ENCODE peak calls at places on chromosomes 3 and 15, in eight cellular contexts. V is left ventricle myocardium inferior, R is stomach, O is transverse colon, W is sigmoid colon, A is keratinocyte, J is colonic mucosa, E is aorta. N is an unnamed sample.

GRCh38 chr3:64368163-64369025 is 143.1 kb upstream of the PRICKLE2 start:
- DNase-seq in V (no peak), R (no peak), O (no peak), W (no peak), A (no peak), J (no peak), E (no peak), N (peak; percentile 5)

GRCh38 chr3:196149922-196150321 is 61.3 kb downstream of the ZDHHC19 start:
- DNase-seq in V (no peak), R (no peak), O (no peak), W (no peak), A (no peak), J (no peak), E (peak; percentile 12), N (no peak)

GRCh38 chr3:86438544-86438943 is 552.4 kb downstream of the VGLL3 start:
- DNase-seq in V (no peak), R (no peak), O (no peak), W (no peak), A (no peak), J (no peak), E (no peak), N (no peak)

GRCh38 chr3:23263796-23264195 is 60.7 kb downstream of the UBE2E2 start:
- DNase-seq in V (no peak), R (no peak), O (no peak), W (no peak), A (peak; percentile 26), J (no peak), E (no peak), N (no peak)

GRCh38 chr3:41200669-41201021 is 1.3 kb downstream of the CTNNB1 start:
- DNase-seq in V (no peak), R (no peak), O (peak; percentile 23), W (no peak), A (no peak), J (peak; percentile 41), E (no peak), N (peak; percentile 81)

GRCh38 chr3:64268926-64269325 is 43.7 kb upstream of the PRICKLE2 start:
- DNase-seq in V (peak; percentile 32), R (no peak), O (no peak), W (no peak), A (no peak), J (no peak), E (no peak), N (no peak)

GRCh38 chr3:194548346-194549321 is 61.8 kb upstream of the ATP13A3 start:
- DNase-seq in V (no peak), R (no peak), O (no peak), W (no peak), A (no peak), J (no peak), E (no peak), N (no peak)

GRCh38 chr3:12970684-12971083 is 102.5 kb downstream of the IQSEC1 start:
- DNase-seq in V (no peak), R (no peak), O (no peak), W (no peak), A (no peak), J (no peak), E (no peak), N (no peak)

GRCh38 chr3:16801223-16801622 is 83.5 kb upstream of the PLCL2 start:
- DNase-seq in V (no peak), R (no peak), O (no peak), W (no peak), A (no peak), J (no peak), E (no peak), N (no peak)

GRCh38 chr3:127629462-127630403 is 748 bp downstream of the PODXL2 start:
- DNase-seq in V (no peak), R (no peak), O (peak; percentile 49), W (no peak), A (no peak), J (peak; percentile 38), E (no peak), N (peak; percentile 62)

GRCh38 chr15:47407692-47408091 is 309.6 kb upstream of the SEMA6D start:
- DNase-seq in V (no peak), R (no peak), O (no peak), W (no peak), A (no peak), J (no peak), E (no peak), N (no peak)

GRCh38 chr3:126530171-126531050 is 6.5 kb downstream of the CHST13 start:
- DNase-seq in V (peak; percentile 53), R (peak; percentile 36), O (peak; percentile 33), W (peak; percentile 68), A (no peak), J (no peak), E (peak; percentile 75), N (no peak)

GRCh38 chr3:39982665-39983357 is 173.4 kb downstream of the MYRIP start:
- DNase-seq in V (no peak), R (peak; percentile 59), O (no peak), W (no peak), A (no peak), J (no peak), E (no peak), N (no peak)

GRCh38 chr3:99783009-99783573 is 34.6 kb upstream of the CMSS1 start:
- DNase-seq in V (no peak), R (no peak), O (no peak), W (no peak), A (no peak), J (no peak), E (no peak), N (no peak)

DNA sequence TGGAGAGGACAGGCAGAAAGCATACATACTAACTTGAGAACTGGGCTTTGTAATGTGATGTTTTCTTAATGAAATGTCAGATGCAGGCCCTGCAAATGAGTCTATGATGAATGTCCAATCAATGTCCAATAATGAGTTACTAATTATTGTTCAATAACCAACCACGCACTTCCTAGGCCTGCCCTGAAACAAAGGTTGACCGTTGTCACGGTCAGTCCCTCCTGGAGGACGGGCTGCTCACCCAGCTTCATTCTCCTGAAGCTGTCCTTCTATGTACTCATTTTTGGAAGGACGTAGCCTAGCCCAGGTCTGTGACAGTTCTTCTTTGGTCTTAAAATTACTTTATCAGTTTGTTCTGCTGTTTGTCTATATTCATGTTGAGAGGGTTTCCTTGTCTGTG is 8.3 kb upstream of the PDIA5 start:
- DNase-seq in V (no peak), R (no peak), O (no peak), W (no peak), A (no peak), J (no peak), E (no peak), N (no peak)
- H3K4me1 ChIP-seq in V (peaks cover 9% of the 10 kb centered on the region), R (no peaks in the 10 kb centered on the region), O (peaks cover 5% of the 10 kb centered on the region), W (no peaks in the 10 kb centered on the region), A (peaks cover 4% of the 10 kb centered on the region), J (no peaks in the 10 kb centered on the region), E (no peaks in the 10 kb centered on the region), N (peaks cover 2% of the 10 kb centered on the region)

GRCh38 chr3:29695201-29695904 is 414.5 kb downstream of the RBMS3 start:
- DNase-seq in V (no peak), R (no peak), O (no peak), W (peak; percentile 73), A (no peak), J (no peak), E (no peak), N (no peak)

GRCh38 chr3:29695905-29696238 is 415.0 kb downstream of the RBMS3 start:
- DNase-seq in V (no peak), R (no peak), O (no peak), W (no peak), A (no peak), J (no peak), E (no peak), N (no peak)

GRCh38 chr3:29694783-29695182 is 413.9 kb downstream of the RBMS3 start:
- DNase-seq in V (no peak), R (no peak), O (no peak), W (no peak), A (peak; percentile 72), J (no peak), E (no peak), N (no peak)

GRCh38 chr3:29693863-29694262 is 413.0 kb downstream of the RBMS3 start:
- DNase-seq in V (no peak), R (no peak), O (no peak), W (no peak), A (peak; percentile 60), J (no peak), E (no peak), N (no peak)

GRCh38 chr3:29694331-29694730 is 413.5 kb downstream of the RBMS3 start:
- DNase-seq in V (no peak), R (no peak), O (no peak), W (no peak), A (no peak), J (no peak), E (no peak), N (no peak)
- H3K4me3 ChIP-seq in V (no peak overlapping the region), R (no peak overlapping the region), O (no peak overlapping the region), W (no peak overlapping the region), A (peak overlapping the region; percentile 17), J (no peak overlapping the region), E (no peak overlapping the region), N (no peak overlapping the region)

GRCh38 chr15:78060232-78060631 is 17.3 kb downstream of the TBC1D2B start:
- DNase-seq in V (no peak), R (no peak), O (no peak), W (no peak), A (no peak), J (no peak), E (no peak), N (no peak)
- H3K4me1 ChIP-seq in V (peaks cover 98% of the 10 kb centered on the region), R (peaks cover 100% of the 10 kb centered on the region), O (peaks cover 96% of the 10 kb centered on the region), W (no peaks in the 10 kb centered on the region), A (peaks cover 37% of the 10 kb centered on the region), J (peaks cover 37% of the 10 kb centered on the region), E (peaks cover 6% of the 10 kb centered on the region), N (peaks cover 19% of the 10 kb centered on the region)

GRCh38 chr3:14870564-14871060 is 51.9 kb downstream of the FGD5 start:
- DNase-seq in V (no peak), R (no peak), O (no peak), W (peak; percentile 37), A (no peak), J (no peak), E (no peak), N (no peak)

GRCh38 chr3:14871456-14872200 is 52.9 kb downstream of the FGD5 start:
- DNase-seq in V (no peak), R (no peak), O (no peak), W (peak; percentile 44), A (no peak), J (no peak), E (no peak), N (peak; percentile 66)

GRCh38 chr3:14867936-14868570 is 49.3 kb downstream of the FGD5 start:
- DNase-seq in V (no peak), R (no peak), O (no peak), W (no peak), A (no peak), J (no peak), E (no peak), N (no peak)

GRCh38 chr3:14866627-14867026 is 47.9 kb downstream of the FGD5 start:
- DNase-seq in V (no peak), R (no peak), O (no peak), W (no peak), A (no peak), J (no peak), E (no peak), N (no peak)

GRCh38 chr3:14869877-14870563 is 51.3 kb downstream of the FGD5 start:
- DNase-seq in V (no peak), R (no peak), O (no peak), W (peak; percentile 42), A (no peak), J (no peak), E (no peak), N (no peak)
- H3K4me3 ChIP-seq in V (no peak overlapping the region), R (no peak overlapping the region), O (no peak overlapping the region), W (no peak overlapping the region), A (no peak overlapping the region), J (no peak overlapping the region), E (no peak overlapping the region), N (no peak overlapping the region)

N was measured in small intestine.